ENCODE peak calls at places on chromosomes 11 and 22, in seven cellular contexts. P is posterior vena cava; M is OCI-M1; Z is substantia nigra; G is lung; S is stimulated activated CD4-positive, alpha-beta T cell treated with anti-CD3 and anti-CD28 coated beads, Interleukin-2, amount 100 ng/mL, for 24 hours; B is NCI-H82. O is an unnamed sample.

GRCh38 chr11:61963282-61964057 is 4.0 kb downstream of the FTH1 start:
- DNase-seq in P (peak; percentile 73), M (peak; percentile 89), Z (no peak), G (no peak), S (no peak), B (no peak), O (no peak)

GRCh38 chr22:21726650-21727049 is 8.9 kb downstream of the YPEL1 start:
- DNase-seq in P (no peak), M (peak; percentile 70), Z (no peak), G (no peak), S (peak; percentile 38), B (peak; percentile 84), O (no peak)

GRCh38 chr11:82823635-82824614 is 76.3 kb downstream of the PRCP start:
- DNase-seq in P (no peak), M (peak; percentile 69), Z (no peak), G (no peak), S (no peak), B (no peak), O (no peak)

GRCh38 chr22:25960375-25960774 is 208.9 kb upstream of the SEZ6L start:
- DNase-seq in P (no peak), M (no peak), Z (no peak), G (no peak), S (no peak), B (no peak), O (no peak)

GRCh38 chr22:26669060-26669481 is 11.7 kb downstream of the MIAT start:
- DNase-seq in P (no peak), M (peak; percentile 80), Z (no peak), G (no peak), S (no peak), B (peak; percentile 82), O (no peak)

GRCh38 chr11:69439127-69439526 is 42.3 kb upstream of the LINC01488 start:
- DNase-seq in P (no peak), M (no peak), Z (no peak), G (no peak), S (no peak), B (no peak), O (no peak)

GRCh38 chr11:125303186-125303585 is 138.6 kb downstream of the PKNOX2 start:
- DNase-seq in P (peak; percentile 72), M (no peak), Z (no peak), G (no peak), S (no peak), B (no peak), O (no peak)

GRCh38 chr11:85301895-85302678 is 325.1 kb downstream of the DLG2 start:
- DNase-seq in P (no peak), M (no peak), Z (no peak), G (no peak), S (no peak), B (no peak), O (no peak)

GRCh38 chr11:73916435-73916834 is 34.4 kb upstream of the DNAJB13 start:
- DNase-seq in P (no peak), M (no peak), Z (no peak), G (no peak), S (no peak), B (no peak), O (no peak)

GRCh38 chr11:6864436-6864835 is 1.6 kb downstream of the OR10A2 start:
- DNase-seq in P (no peak), M (peak; percentile 12), Z (no peak), G (no peak), S (no peak), B (no peak), O (no peak)

GRCh38 chr11:12150831-12151382 is 40.5 kb downstream of the MICAL2 start:
- DNase-seq in P (no peak), M (peak; percentile 27), Z (no peak), G (no peak), S (peak; percentile 66), B (no peak), O (no peak)

GRCh38 chr11:31643831-31644230 is 134.3 kb downstream of the ELP4 start:
- DNase-seq in P (no peak), M (no peak), Z (no peak), G (no peak), S (no peak), B (peak; percentile 88), O (no peak)

GRCh38 chr11:84345597-84345996 is 1059.4 kb upstream of the CCDC90B start:
- DNase-seq in P (no peak), M (no peak), Z (no peak), G (no peak), S (no peak), B (no peak), O (no peak)

GRCh38 chr22:29524440-29525191 is 28.9 kb downstream of the THOC5 start:
- DNase-seq in P (no peak), M (peak; percentile 21), Z (no peak), G (no peak), S (peak; percentile 24), B (peak; percentile 58), O (no peak)

GRCh38 chr11:86459002-86459385 is 84.3 kb downstream of the CCDC81 start:
- DNase-seq in P (no peak), M (no peak), Z (no peak), G (no peak), S (no peak), B (no peak), O (no peak)

GRCh38 chr22:30320021-30320556 is 6.7 kb downstream of the TBC1D10A start:
- DNase-seq in P (no peak), M (no peak), Z (no peak), G (no peak), S (no peak), B (no peak), O (no peak)

GRCh38 chr11:76625787-76626186 is 44.8 kb downstream of the LRRC32 start:
- DNase-seq in P (peak; percentile 20), M (peak; percentile 56), Z (no peak), G (no peak), S (no peak), B (no peak), O (peak; percentile 8)

GRCh38 chr11:26377619-26378018 is 45.7 kb downstream of the ANO3 start:
- DNase-seq in P (no peak), M (no peak), Z (no peak), G (no peak), S (no peak), B (no peak), O (no peak)

GRCh38 chr11:57477507-57478189 is 17.3 kb downstream of the RTN4RL2 start:
- DNase-seq in P (no peak), M (no peak), Z (no peak), G (peak; percentile 57), S (no peak), B (no peak), O (no peak)